ENCODE peak calls at places on chromosomes 7 and 10, in seven cellular contexts. A is K562, L is suprapubic skin, T is stomach, Z is A549, S is sigmoid colon, W is transverse colon. E is an unnamed sample.
A peak's percentile ranks its signal among the peaks of the same experiment; 100 is the strongest.

GRCh38 chr10:27099448-27099847 is 846 bp downstream of the ANKRD26 start:
- DNase-seq in A (no peak), L (no peak), T (no peak), Z (no peak), S (no peak), W (no peak), E (no peak)

GRCh38 chr10:28676968-28677888 is at the start of gene BAMBI:
- DNase-seq in A (peak; percentile 94), L (peak; percentile 91), T (peak; percentile 95), Z (peak; percentile 49), S (peak; percentile 94), W (peak; percentile 94), E (peak; percentile 93)

GRCh38 chr10:113053091-113053490 is 103.0 kb downstream of the TCF7L2 start:
- DNase-seq in A (no peak), L (peak; percentile 86), T (no peak), Z (no peak), S (peak; percentile 55), W (no peak), E (no peak)

GRCh38 chr10:16663472-16663871 is 141.8 kb upstream of the C1QL3 start:
- DNase-seq in A (no peak), L (no peak), T (no peak), Z (no peak), S (no peak), W (no peak), E (no peak)

GRCh38 chr7:39950473-39951155 is 558 bp downstream of the CDK13 start:
- DNase-seq in A (peak; percentile 39), L (no peak), T (peak; percentile 51), Z (no peak), S (peak; percentile 67), W (peak; percentile 56), E (peak; percentile 93)

GRCh38 chr10:107971973-107972372 is 807.5 kb upstream of the SORCS1 start:
- DNase-seq in A (no peak), L (no peak), T (no peak), Z (no peak), S (no peak), W (no peak), E (no peak)

GRCh38 chr7:8189615-8190014 is 72.4 kb downstream of the ICA1 start:
- DNase-seq in A (no peak), L (no peak), T (no peak), Z (no peak), S (no peak), W (no peak), E (peak; percentile 33)

GRCh38 chr7:155208681-155209477 is 88.8 kb upstream of the INSIG1 start:
- DNase-seq in A (no peak), L (no peak), T (no peak), Z (peak; percentile 63), S (no peak), W (no peak), E (no peak)

GRCh38 chr7:155257482-155258232 is 40.0 kb upstream of the INSIG1 start:
- DNase-seq in A (no peak), L (peak; percentile 82), T (peak; percentile 68), Z (no peak), S (peak; percentile 84), W (peak; percentile 18), E (no peak)

GRCh38 chr10:132808568-132809236 is 22.8 kb upstream of the NKX6-2 start:
- DNase-seq in A (no peak), L (peak; percentile 48), T (no peak), Z (no peak), S (no peak), W (no peak), E (peak; percentile 82)

GRCh38 chr7:22147113-22147512 is 201.4 kb upstream of the CDCA7L start:
- DNase-seq in A (no peak), L (no peak), T (no peak), Z (no peak), S (no peak), W (no peak), E (no peak)

GRCh38 chr10:60908896-60909295 is 35.1 kb downstream of the RHOBTB1 start:
- DNase-seq in A (no peak), L (no peak), T (no peak), Z (no peak), S (no peak), W (no peak), E (no peak)

GRCh38 chr10:63710703-63711102 is 189.5 kb downstream of the REEP3 start:
- DNase-seq in A (no peak), L (no peak), T (no peak), Z (no peak), S (no peak), W (no peak), E (no peak)

GRCh38 chr7:151447312-151447711 is 7.4 kb upstream of the CRYGN start:
- DNase-seq in A (no peak), L (peak; percentile 51), T (no peak), Z (no peak), S (peak; percentile 66), W (no peak), E (peak; percentile 46)

GRCh38 chr10:72802291-72803118 is 91.0 kb upstream of the OIT3 start:
- DNase-seq in A (no peak), L (no peak), T (no peak), Z (no peak), S (no peak), W (no peak), E (no peak)

GRCh38 chr7:51273360-51273759 is 43.2 kb downstream of the COBL start:
- DNase-seq in A (no peak), L (no peak), T (no peak), Z (no peak), S (no peak), W (no peak), E (no peak)

GRCh38 chr7:45701701-45702460 is 127.7 kb downstream of the ADCY1 start:
- DNase-seq in A (no peak), L (no peak), T (peak; percentile 2), Z (no peak), S (no peak), W (no peak), E (peak; percentile 27)

GRCh38 chr10:91745086-91745831 is 53.0 kb upstream of the TNKS2 start:
- DNase-seq in A (no peak), L (no peak), T (peak; percentile 39), Z (peak; percentile 22), S (no peak), W (no peak), E (no peak)

GRCh38 chr10:112752268-112752667 is 197.8 kb upstream of the TCF7L2 start:
- DNase-seq in A (no peak), L (no peak), T (no peak), Z (no peak), S (no peak), W (no peak), E (no peak)

GRCh38 chr10:75774780-75775490 is 343.5 kb downstream of the LRMDA start:
- DNase-seq in A (no peak), L (no peak), T (no peak), Z (no peak), S (no peak), W (no peak), E (no peak)

GRCh38 chr10:75772153-75772887 is 340.9 kb downstream of the LRMDA start:
- DNase-seq in A (no peak), L (no peak), T (no peak), Z (no peak), S (no peak), W (no peak), E (no peak)

GRCh38 chr10:75771606-75772005 is 340.2 kb downstream of the LRMDA start:
- DNase-seq in A (no peak), L (no peak), T (peak; percentile 36), Z (no peak), S (no peak), W (no peak), E (no peak)

GRCh38 chr10:75773813-75774547 is 342.6 kb downstream of the LRMDA start:
- DNase-seq in A (no peak), L (no peak), T (no peak), Z (no peak), S (no peak), W (no peak), E (no peak)

GRCh38 chr10:75773139-75773801 is 341.8 kb downstream of the LRMDA start:
- DNase-seq in A (no peak), L (no peak), T (peak; percentile 38), Z (peak; percentile 41), S (no peak), W (no peak), E (no peak)
- TF ChIP-seq EP300 in A (no peak), L (no peak), T (no peak), Z (peak; percentile 67), S (no peak), W (no peak), E (no peak)

GRCh38 chr7:25770235-25770634 is 381.8 kb upstream of the NFE2L3 start:
- DNase-seq in A (no peak), L (no peak), T (no peak), Z (no peak), S (no peak), W (no peak), E (no peak)
- TF ChIP-seq CTCF in A (no peak), L (no peak), T (no peak), Z (no peak), S (no peak), W (no peak), E (no peak)

DNA sequence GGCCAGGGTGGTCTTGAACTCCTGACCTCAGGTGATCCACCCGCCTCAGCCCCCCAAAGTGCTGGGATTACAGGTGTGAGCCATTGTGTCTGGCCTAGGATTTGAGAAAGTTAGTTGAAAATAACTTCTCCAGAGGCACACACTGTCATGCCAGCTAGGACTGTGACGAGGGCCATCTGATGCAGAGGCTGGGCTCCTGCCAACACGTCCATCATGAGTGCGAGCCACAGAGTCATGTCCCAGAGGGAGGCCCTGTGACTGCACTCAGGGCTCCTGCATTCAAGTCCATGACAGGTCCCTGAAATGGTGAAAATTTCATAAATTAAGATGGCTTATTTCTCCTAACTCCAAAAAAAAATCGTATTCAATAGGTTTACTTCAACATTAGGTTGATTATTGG is 17.1 kb downstream of the C10orf120 start:
- DNase-seq in A (no peak), L (no peak), T (no peak), Z (no peak), S (no peak), W (no peak), E (no peak)
- TF ChIP-seq EP300 in A (no peak), L (no peak), T (no peak), Z (no peak), S (no peak), W (no peak), E (no peak)

DNA sequence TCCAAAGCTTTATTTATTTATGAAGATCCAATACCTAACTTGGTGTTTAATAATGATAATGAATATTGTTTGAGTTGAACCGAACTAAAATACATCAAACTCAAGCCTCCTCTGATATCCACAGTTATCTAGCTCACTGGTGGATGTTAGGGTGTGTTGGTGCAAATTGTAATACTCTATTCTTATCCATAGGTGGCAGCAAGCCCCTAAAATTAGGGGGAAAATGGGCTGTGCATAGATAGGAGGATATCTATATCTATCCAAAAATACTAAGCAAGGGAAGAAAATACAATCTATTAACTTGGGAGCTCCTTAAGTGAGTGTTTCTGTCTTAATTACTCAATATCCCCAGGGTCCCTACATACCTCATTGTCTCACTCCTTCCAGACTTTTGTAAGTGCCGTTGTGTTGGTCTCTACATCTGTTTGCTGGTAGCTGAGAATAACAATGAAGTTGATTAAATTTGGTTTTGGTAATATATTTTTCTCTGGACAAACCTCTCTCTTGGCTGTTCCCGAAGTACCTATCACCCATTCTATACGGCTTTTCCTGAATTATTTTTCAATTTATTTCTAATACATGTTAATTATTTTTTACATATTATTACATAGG is 55.0 kb upstream of the VWDE start:
- DNase-seq in A (peak; percentile 43), L (no peak), T (no peak), Z (peak; percentile 43), S (no peak), W (no peak), E (no peak)
- TF ChIP-seq CTCF in A (peak; percentile 78), L (peak; percentile 47), T (no peak), Z (peak; percentile 80), S (peak; percentile 32), W (peak; percentile 33), E (no peak)

GRCh38 chr7:157414702-157415096 is 77.9 kb downstream of the DNAJB6 start:
- DNase-seq in A (no peak), L (no peak), T (no peak), Z (no peak), S (no peak), W (no peak), E (no peak)
- TF ChIP-seq EP300 in A (no peak), L (no peak), T (no peak), Z (no peak), S (no peak), W (no peak), E (no peak)

E was measured in upper lobe of left lung.